ENCODE peak calls at places on chromosomes 6 and 20, in five cellular contexts. A, L, S, H and R are unnamed samples.
A peak's percentile ranks its signal among the peaks of the same experiment; 100 is the strongest.

GRCh38 chr20:49887828-49888340 is 27.4 kb downstream of the SPATA2 start:
- DNase-seq in A (no peak), L (no peak), S (no peak), H (no peak), R (no peak)

GRCh38 chr6:41685641-41686380 is 47.5 kb downstream of the MDFI start:
- DNase-seq in A (no peak), L (no peak), S (no peak), H (no peak), R (no peak)

GRCh38 chr6:75526502-75527127 is 33.0 kb upstream of the FILIP1 start:
- DNase-seq in A (peak; percentile 44), L (peak; percentile 18), S (peak; percentile 82), H (peak; percentile 84), R (peak; percentile 70)

GRCh38 chr6:132190097-132190814 is 211.0 kb downstream of the MOXD1 start:
- DNase-seq in A (no peak), L (no peak), S (peak; percentile 35), H (no peak), R (no peak)

GRCh38 chr20:46979603-46980241 is 85.1 kb downstream of the EYA2 start:
- DNase-seq in A (no peak), L (no peak), S (no peak), H (no peak), R (peak; percentile 61)

GRCh38 chr6:139230421-139230840 is 61.4 kb downstream of the TXLNB start:
- DNase-seq in A (no peak), L (no peak), S (peak; percentile 42), H (peak; percentile 28), R (peak; percentile 39)

GRCh38 chr20:36881888-36882287 is 6.0 kb downstream of the TLDC2 start:
- DNase-seq in A (no peak), L (no peak), S (no peak), H (peak; percentile 57), R (peak; percentile 71)

GRCh38 chr20:22374066-22374465 is 210.3 kb downstream of the FOXA2 start:
- DNase-seq in A (no peak), L (no peak), S (peak; percentile 85), H (no peak), R (peak; percentile 91)

GRCh38 chr6:41713161-41713649 is 22.2 kb downstream of the TFEB start:
- DNase-seq in A (peak; percentile 65), L (no peak), S (peak; percentile 55), H (no peak), R (peak; percentile 90)

GRCh38 chr6:80356545-80356944 is 250.1 kb downstream of the BCKDHB start:
- DNase-seq in A (no peak), L (no peak), S (no peak), H (no peak), R (no peak)

GRCh38 chr6:912871-913663 is 220.1 kb upstream of the EXOC2 start:
- DNase-seq in A (no peak), L (no peak), S (peak; percentile 44), H (peak; percentile 73), R (peak; percentile 49)

GRCh38 chr6:109345986-109346385 is 36.3 kb downstream of the CD164 start:
- DNase-seq in A (no peak), L (no peak), S (no peak), H (no peak), R (no peak)

GRCh38 chr20:10034717-10035571 is at the start of gene ANKEF1:
- DNase-seq in A (peak; percentile 76), L (peak; percentile 80), S (peak; percentile 94), H (peak; percentile 92), R (peak; percentile 38)

GRCh38 chr6:161137839-161138544 is 135.9 kb downstream of the AGPAT4 start:
- DNase-seq in A (no peak), L (no peak), S (peak; percentile 77), H (no peak), R (peak; percentile 97)

GRCh38 chr6:158764188-158764849 is 54.8 kb downstream of the EZR start:
- DNase-seq in A (no peak), L (no peak), S (no peak), H (peak; percentile 22), R (no peak)
- H3K36me3 ChIP-seq in A (peaks cover 3% of the 10 kb centered on the region), L (peaks cover 40% of the 10 kb centered on the region), S (peaks cover 37% of the 10 kb centered on the region), H (peaks cover 3% of the 10 kb centered on the region), R (peaks cover 22% of the 10 kb centered on the region)

GRCh38 chr20:35013421-35014411 is 58.0 kb downstream of the MYH7B start:
- DNase-seq in A (peak; percentile 48), L (no peak), S (no peak), H (no peak), R (no peak)
- H3K36me3 ChIP-seq in A (peaks cover 2% of the 10 kb centered on the region), L (peaks cover 61% of the 10 kb centered on the region), S (peaks cover 39% of the 10 kb centered on the region), H (no peaks in the 10 kb centered on the region), R (peaks cover 31% of the 10 kb centered on the region)

GRCh38 chr6:164188861-164189260 is 774.3 kb downstream of the QKI start:
- DNase-seq in A (no peak), L (no peak), S (no peak), H (no peak), R (no peak)
- H3K36me3 ChIP-seq in A (no peaks in the 10 kb centered on the region), L (no peaks in the 10 kb centered on the region), S (no peaks in the 10 kb centered on the region), H (no peaks in the 10 kb centered on the region), R (no peaks in the 10 kb centered on the region)

DNA sequence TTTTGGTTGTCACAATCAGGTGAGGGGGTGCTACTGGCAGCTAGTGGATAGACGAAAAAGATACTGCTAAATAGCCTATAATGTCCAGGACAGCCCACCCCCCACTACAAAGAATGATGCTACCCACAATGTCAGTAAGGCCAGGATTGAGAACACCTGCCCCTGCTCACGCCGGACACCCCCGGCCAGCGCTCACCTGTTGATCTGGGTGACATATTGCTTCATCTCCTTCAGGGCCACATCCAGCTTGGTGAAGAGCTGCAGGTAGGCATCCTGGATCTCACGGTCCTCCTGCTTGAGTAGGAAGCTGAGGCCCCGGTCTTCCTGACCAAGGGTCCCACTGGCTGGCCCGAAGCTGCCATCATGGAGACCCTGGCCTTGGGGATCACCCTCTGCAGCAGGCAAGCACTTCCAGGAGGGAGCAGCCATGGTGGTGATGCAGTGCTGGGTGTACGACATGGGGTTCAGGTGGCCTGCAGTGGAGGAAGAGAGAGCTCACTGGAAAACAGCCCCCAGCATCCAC is 178.6 kb downstream of the PREX1 start:
- DNase-seq in A (no peak), L (no peak), S (no peak), H (no peak), R (no peak)
- H3K36me3 ChIP-seq in A (peaks cover 24% of the 10 kb centered on the region), L (peaks cover 90% of the 10 kb centered on the region), S (peaks cover 4% of the 10 kb centered on the region), H (no peaks in the 10 kb centered on the region), R (no peaks in the 10 kb centered on the region)

GRCh38 chr6:53707108-53707897 is 41.7 kb upstream of the KLHL31 start:
- DNase-seq in A (no peak), L (no peak), S (no peak), H (no peak), R (no peak)

GRCh38 chr6:53714888-53715287 is 49.3 kb upstream of the KLHL31 start:
- DNase-seq in A (no peak), L (no peak), S (no peak), H (no peak), R (no peak)

GRCh38 chr6:53714395-53714794 is 48.8 kb upstream of the KLHL31 start:
- DNase-seq in A (no peak), L (no peak), S (no peak), H (no peak), R (no peak)

GRCh38 chr6:53712078-53712477 is 46.5 kb upstream of the KLHL31 start:
- DNase-seq in A (no peak), L (no peak), S (no peak), H (no peak), R (no peak)

GRCh38 chr6:53710788-53711187 is 45.2 kb upstream of the KLHL31 start:
- DNase-seq in A (no peak), L (no peak), S (no peak), H (no peak), R (no peak)
- H3K36me3 ChIP-seq in A (no peaks in the 10 kb centered on the region), L (no peaks in the 10 kb centered on the region), S (no peaks in the 10 kb centered on the region), H (no peaks in the 10 kb centered on the region), R (no peaks in the 10 kb centered on the region)